ENCODE peak calls at places on chromosomes 1 and 21, in eight cellular contexts. One of them, this sample, is unnamed. For H3K4me1, the result is how much of the 10 kb centered on the place peaks cover.

GRCh38 chr1:182215797-182216196 is 154.3 kb upstream of the ZNF648 start:
- DNase-seq in body of pancreas: no peak
- DNase-seq in ovary: no peak
- DNase-seq in HCT116: no peak
- DNase-seq in A549: no peak
- DNase-seq in sigmoid colon: no peak
- DNase-seq in vagina: no peak
- DNase-seq in tibial nerve: no peak
- DNase-seq in this sample: no peak

GRCh38 chr1:220884981-220885918 is 6.0 kb downstream of the HLX start:
- DNase-seq in body of pancreas: no peak
- DNase-seq in ovary: no peak
- DNase-seq in HCT116: no peak
- DNase-seq in A549: no peak
- DNase-seq in sigmoid colon: no peak
- DNase-seq in vagina: no peak
- DNase-seq in tibial nerve: no peak
- DNase-seq in this sample: no peak

GRCh38 chr1:228538831-228539230 is 51.6 kb downstream of the RNF187 start:
- DNase-seq in body of pancreas: no peak
- DNase-seq in ovary: no peak
- DNase-seq in HCT116: no peak
- DNase-seq in A549: no peak
- DNase-seq in sigmoid colon: no peak
- DNase-seq in vagina: no peak
- DNase-seq in tibial nerve: no peak
- DNase-seq in this sample: no peak

GRCh38 chr1:234899041-234899787 is 229.4 kb downstream of the TOMM20 start:
- DNase-seq in body of pancreas: peak
- DNase-seq in ovary: no peak
- DNase-seq in HCT116: no peak
- DNase-seq in A549: no peak
- DNase-seq in sigmoid colon: peak
- DNase-seq in vagina: no peak
- DNase-seq in tibial nerve: no peak
- DNase-seq in this sample: peak

GRCh38 chr1:228911225-228911624 is 175.9 kb downstream of the RHOU start:
- DNase-seq in body of pancreas: no peak
- DNase-seq in ovary: no peak
- DNase-seq in HCT116: no peak
- DNase-seq in A549: no peak
- DNase-seq in sigmoid colon: peak
- DNase-seq in vagina: peak
- DNase-seq in tibial nerve: no peak
- DNase-seq in this sample: no peak

GRCh38 chr1:117779364-117779763 is 150.1 kb downstream of the GDAP2 start:
- DNase-seq in body of pancreas: no peak
- DNase-seq in ovary: no peak
- DNase-seq in HCT116: no peak
- DNase-seq in A549: no peak
- DNase-seq in sigmoid colon: no peak
- DNase-seq in vagina: no peak
- DNase-seq in tibial nerve: no peak
- DNase-seq in this sample: no peak

GRCh38 chr1:52593495-52593894 is 8.7 kb upstream of the GPX7 start:
- DNase-seq in body of pancreas: no peak
- DNase-seq in ovary: no peak
- DNase-seq in HCT116: no peak
- DNase-seq in A549: no peak
- DNase-seq in sigmoid colon: no peak
- DNase-seq in vagina: no peak
- DNase-seq in tibial nerve: no peak
- DNase-seq in this sample: no peak

GRCh38 chr1:91891486-91891885 is 5.5 kb upstream of the TGFBR3 start:
- DNase-seq in body of pancreas: no peak
- DNase-seq in ovary: no peak
- DNase-seq in HCT116: no peak
- DNase-seq in A549: no peak
- DNase-seq in sigmoid colon: no peak
- DNase-seq in vagina: no peak
- DNase-seq in tibial nerve: no peak
- DNase-seq in this sample: no peak

GRCh38 chr1:116428600-116428999 is 55.6 kb downstream of the ATP1A1 start:
- DNase-seq in body of pancreas: no peak
- DNase-seq in ovary: no peak
- DNase-seq in HCT116: no peak
- DNase-seq in A549: no peak
- DNase-seq in sigmoid colon: no peak
- DNase-seq in vagina: no peak
- DNase-seq in tibial nerve: no peak
- DNase-seq in this sample: no peak

GRCh38 chr1:115890618-115891017 is 49.7 kb upstream of the NHLH2 start:
- DNase-seq in body of pancreas: peak
- DNase-seq in ovary: no peak
- DNase-seq in HCT116: no peak
- DNase-seq in A549: no peak
- DNase-seq in sigmoid colon: no peak
- DNase-seq in vagina: no peak
- DNase-seq in tibial nerve: no peak
- DNase-seq in this sample: no peak

GRCh38 chr1:9239622-9240401 is 5.2 kb downstream of the H6PD start:
- DNase-seq in body of pancreas: peak
- DNase-seq in ovary: peak
- DNase-seq in HCT116: no peak
- DNase-seq in A549: no peak
- DNase-seq in sigmoid colon: peak
- DNase-seq in vagina: no peak
- DNase-seq in tibial nerve: no peak
- DNase-seq in this sample: peak

GRCh38 chr1:243507001-243507671 is 251.3 kb downstream of the SDCCAG8 start:
- DNase-seq in body of pancreas: no peak
- DNase-seq in ovary: no peak
- DNase-seq in HCT116: no peak
- DNase-seq in A549: no peak
- DNase-seq in sigmoid colon: no peak
- DNase-seq in vagina: no peak
- DNase-seq in tibial nerve: no peak
- DNase-seq in this sample: no peak

GRCh38 chr1:234047113-234047512 is 142.6 kb downstream of the SLC35F3 start:
- DNase-seq in body of pancreas: no peak
- DNase-seq in ovary: no peak
- DNase-seq in HCT116: no peak
- DNase-seq in A549: no peak
- DNase-seq in sigmoid colon: no peak
- DNase-seq in vagina: no peak
- DNase-seq in tibial nerve: no peak
- DNase-seq in this sample: no peak

GRCh38 chr1:226990133-226990716 is 50.1 kb downstream of the COQ8A start:
- DNase-seq in body of pancreas: peak
- DNase-seq in ovary: peak
- DNase-seq in HCT116: no peak
- DNase-seq in A549: no peak
- DNase-seq in sigmoid colon: peak
- DNase-seq in vagina: no peak
- DNase-seq in tibial nerve: no peak
- DNase-seq in this sample: peak

GRCh38 chr1:61337981-61338848 is 255.9 kb downstream of the NFIA start:
- DNase-seq in body of pancreas: peak
- DNase-seq in ovary: peak
- DNase-seq in HCT116: peak
- DNase-seq in A549: peak
- DNase-seq in sigmoid colon: peak
- DNase-seq in vagina: no peak
- DNase-seq in tibial nerve: peak
- DNase-seq in this sample: peak

GRCh38 chr1:186183970-186184628 is 191.0 kb downstream of the TPR start:
- DNase-seq in body of pancreas: no peak
- DNase-seq in ovary: no peak
- DNase-seq in HCT116: no peak
- DNase-seq in A549: no peak
- DNase-seq in sigmoid colon: no peak
- DNase-seq in vagina: no peak
- DNase-seq in tibial nerve: no peak
- DNase-seq in this sample: no peak

GRCh38 chr1:37676281-37677243 is 15.8 kb upstream of the CDCA8 start:
- DNase-seq in body of pancreas: no peak
- DNase-seq in ovary: peak
- DNase-seq in HCT116: no peak
- DNase-seq in A549: no peak
- DNase-seq in sigmoid colon: peak
- DNase-seq in vagina: no peak
- DNase-seq in tibial nerve: no peak
- DNase-seq in this sample: no peak
- TF ChIP-seq POLR2A in body of pancreas: no peak
- TF ChIP-seq POLR2A in ovary: no peak
- TF ChIP-seq POLR2A in HCT116: no peak
- TF ChIP-seq POLR2A in A549: no peak
- TF ChIP-seq POLR2A in sigmoid colon: no peak
- TF ChIP-seq POLR2A in vagina: no peak
- TF ChIP-seq POLR2A in tibial nerve: no peak
- TF ChIP-seq POLR2A in this sample: no peak

GRCh38 chr1:15170071-15170470 is 16.5 kb downstream of the TMEM51 start:
- DNase-seq in body of pancreas: peak
- DNase-seq in ovary: no peak
- DNase-seq in HCT116: no peak
- DNase-seq in A549: no peak
- DNase-seq in sigmoid colon: no peak
- DNase-seq in vagina: no peak
- DNase-seq in tibial nerve: no peak
- DNase-seq in this sample: no peak

GRCh38 chr1:15168479-15168878 is 14.9 kb downstream of the TMEM51 start:
- DNase-seq in body of pancreas: peak
- DNase-seq in ovary: no peak
- DNase-seq in HCT116: no peak
- DNase-seq in A549: no peak
- DNase-seq in sigmoid colon: no peak
- DNase-seq in vagina: no peak
- DNase-seq in tibial nerve: no peak
- DNase-seq in this sample: peak

GRCh38 chr1:15172405-15173259 is 19.1 kb downstream of the TMEM51 start:
- DNase-seq in body of pancreas: no peak
- DNase-seq in ovary: no peak
- DNase-seq in HCT116: no peak
- DNase-seq in A549: no peak
- DNase-seq in sigmoid colon: no peak
- DNase-seq in vagina: no peak
- DNase-seq in tibial nerve: no peak
- DNase-seq in this sample: no peak

GRCh38 chr1:15173863-15174614 is 20.5 kb downstream of the TMEM51 start:
- DNase-seq in body of pancreas: no peak
- DNase-seq in ovary: no peak
- DNase-seq in HCT116: no peak
- DNase-seq in A549: no peak
- DNase-seq in sigmoid colon: no peak
- DNase-seq in vagina: no peak
- DNase-seq in tibial nerve: no peak
- DNase-seq in this sample: no peak

DNA sequence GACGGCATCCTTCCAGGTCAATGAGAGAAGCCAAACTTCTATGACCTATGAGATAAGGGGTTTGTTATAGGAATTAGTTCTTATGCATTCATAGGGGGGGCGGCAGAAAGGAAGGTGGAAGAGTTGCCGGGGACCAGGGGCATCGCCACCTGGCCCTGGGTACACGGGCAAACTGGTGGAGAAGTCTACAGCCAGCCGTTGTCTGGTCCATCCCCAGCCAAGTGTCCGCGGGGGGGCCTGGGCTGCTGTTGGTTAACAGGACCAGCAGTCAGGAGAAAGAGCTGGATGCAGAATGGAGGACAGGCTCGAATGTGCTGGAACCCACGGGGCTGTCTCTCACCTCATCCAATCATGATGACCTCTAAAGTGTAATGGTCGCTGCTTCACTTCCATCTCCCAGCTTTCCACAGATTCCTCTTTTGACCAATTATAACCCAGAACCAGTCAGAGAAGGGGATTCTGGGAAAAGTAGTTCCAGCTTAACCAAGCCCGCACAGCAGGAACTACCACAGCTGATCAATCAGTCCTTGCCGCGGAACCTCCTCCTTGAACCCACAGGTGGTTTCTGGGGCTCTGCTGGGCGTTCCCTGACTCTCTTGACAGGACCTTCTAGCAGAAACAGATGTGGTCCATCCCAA is 17.8 kb downstream of the TMEM51 start:
- DNase-seq in body of pancreas: no peak
- DNase-seq in ovary: no peak
- DNase-seq in HCT116: no peak
- DNase-seq in A549: no peak
- DNase-seq in sigmoid colon: no peak
- DNase-seq in vagina: no peak
- DNase-seq in tibial nerve: no peak
- DNase-seq in this sample: no peak
- H3K4me1 ChIP-seq in body of pancreas: half or more
- H3K4me1 ChIP-seq in ovary: under half
- H3K4me1 ChIP-seq in HCT116: half or more
- H3K4me1 ChIP-seq in A549: half or more
- H3K4me1 ChIP-seq in sigmoid colon: under half
- H3K4me1 ChIP-seq in vagina: under half
- H3K4me1 ChIP-seq in tibial nerve: under half
- H3K4me1 ChIP-seq in this sample: half or more

DNA sequence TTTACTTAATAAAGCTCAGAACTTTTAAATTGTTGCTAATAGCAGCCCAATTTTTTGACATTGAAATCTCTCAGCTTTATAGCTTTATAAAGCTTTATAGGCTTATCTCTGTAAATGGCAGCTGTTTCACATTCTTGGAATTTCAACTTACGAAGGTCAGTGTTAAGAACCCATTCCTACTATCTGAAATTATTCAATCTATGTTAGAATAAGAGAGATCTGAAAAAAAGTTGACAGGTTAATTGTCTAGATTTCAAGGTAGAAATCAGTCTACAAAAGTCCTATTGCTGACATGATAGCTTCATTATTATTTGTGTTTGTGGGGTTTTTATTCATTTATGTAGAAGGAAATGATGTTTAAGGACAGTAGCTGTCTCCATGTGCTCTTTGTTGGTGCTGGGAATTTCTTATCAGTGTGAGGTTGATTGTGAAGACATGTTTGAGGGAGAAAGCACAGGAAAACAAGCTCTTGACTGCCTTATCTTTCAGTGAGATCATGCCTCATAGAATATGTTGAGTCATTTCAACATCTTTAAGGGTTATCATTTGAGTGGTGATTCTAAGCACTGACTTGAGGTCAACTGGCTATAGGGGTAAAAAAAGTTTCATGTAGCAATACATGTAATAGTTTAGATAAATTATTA is 404.9 kb upstream of the ADAMTS5 start:
- DNase-seq in body of pancreas: no peak
- DNase-seq in ovary: no peak
- DNase-seq in HCT116: no peak
- DNase-seq in A549: no peak
- DNase-seq in sigmoid colon: no peak
- DNase-seq in vagina: no peak
- DNase-seq in tibial nerve: no peak
- DNase-seq in this sample: no peak
- H3K27ac ChIP-seq in body of pancreas: no peak
- H3K27ac ChIP-seq in ovary: no peak
- H3K27ac ChIP-seq in HCT116: no peak
- H3K27ac ChIP-seq in A549: no peak
- H3K27ac ChIP-seq in sigmoid colon: no peak
- H3K27ac ChIP-seq in vagina: no peak
- H3K27ac ChIP-seq in tibial nerve: no peak
- H3K27ac ChIP-seq in this sample: peak

GRCh38 chr1:33177996-33178540 is 3.8 kb downstream of the TRIM62 start:
- DNase-seq in body of pancreas: no peak
- DNase-seq in ovary: no peak
- DNase-seq in HCT116: no peak
- DNase-seq in A549: no peak
- DNase-seq in sigmoid colon: no peak
- DNase-seq in vagina: no peak
- DNase-seq in tibial nerve: no peak
- DNase-seq in this sample: no peak
- TF ChIP-seq POLR2A in body of pancreas: no peak
- TF ChIP-seq POLR2A in ovary: no peak
- TF ChIP-seq POLR2A in HCT116: no peak
- TF ChIP-seq POLR2A in A549: no peak
- TF ChIP-seq POLR2A in sigmoid colon: no peak
- TF ChIP-seq POLR2A in vagina: no peak
- TF ChIP-seq POLR2A in tibial nerve: no peak
- TF ChIP-seq POLR2A in this sample: no peak

This sample was measured in adrenal gland.